ENCODE peak calls at places on chromosomes 12 and 14, in eight cellular contexts. One of them, this sample, is unnamed.

GRCh38 chr12:37565112-37565511 is 751.5 kb upstream of the ALG10B start:
- DNase-seq in AG08395: no peak
- DNase-seq in left cardiac atrium: no peak
- DNase-seq in cardiac fibroblast: no peak
- DNase-seq in lung microvascular endothelial cell: no peak
- DNase-seq in RWPE2: no peak
- DNase-seq in H7: no peak
- DNase-seq in CD8-positive, alpha-beta memory T cell: no peak
- DNase-seq in this sample: no peak

GRCh38 chr14:78131201-78131600 is 39.0 kb upstream of the NRXN3 start:
- DNase-seq in cardiac fibroblast: no peak
- DNase-seq in RWPE2: no peak
- DNase-seq in AG08395: no peak
- DNase-seq in left cardiac atrium: no peak
- DNase-seq in CD8-positive, alpha-beta memory T cell: no peak
- DNase-seq in H7: no peak
- DNase-seq in lung microvascular endothelial cell: no peak
- DNase-seq in this sample: no peak

GRCh38 chr12:116376354-116377193 is 99.1 kb upstream of the MED13L start:
- DNase-seq in RWPE2: no peak
- DNase-seq in AG08395: peak; percentile 68
- DNase-seq in CD8-positive, alpha-beta memory T cell: no peak
- DNase-seq in left cardiac atrium: no peak
- DNase-seq in lung microvascular endothelial cell: peak; percentile 79
- DNase-seq in cardiac fibroblast: peak; percentile 80
- DNase-seq in H7: no peak
- DNase-seq in this sample: no peak

GRCh38 chr14:44029933-44030332 is 477.1 kb downstream of the FSCB start:
- DNase-seq in left cardiac atrium: no peak
- DNase-seq in H7: no peak
- DNase-seq in cardiac fibroblast: peak; percentile 75
- DNase-seq in RWPE2: no peak
- DNase-seq in AG08395: no peak
- DNase-seq in lung microvascular endothelial cell: no peak
- DNase-seq in CD8-positive, alpha-beta memory T cell: no peak
- DNase-seq in this sample: no peak

GRCh38 chr14:105375635-105376057 is 22.7 kb upstream of the TEX22 start:
- DNase-seq in AG08395: no peak
- DNase-seq in RWPE2: no peak
- DNase-seq in CD8-positive, alpha-beta memory T cell: no peak
- DNase-seq in left cardiac atrium: no peak
- DNase-seq in cardiac fibroblast: no peak
- DNase-seq in H7: no peak
- DNase-seq in lung microvascular endothelial cell: peak; percentile 45
- DNase-seq in this sample: no peak

GRCh38 chr12:118958520-118958919 is 22.8 kb upstream of the SRRM4 start:
- DNase-seq in lung microvascular endothelial cell: no peak
- DNase-seq in H7: no peak
- DNase-seq in cardiac fibroblast: no peak
- DNase-seq in left cardiac atrium: no peak
- DNase-seq in AG08395: no peak
- DNase-seq in RWPE2: no peak
- DNase-seq in CD8-positive, alpha-beta memory T cell: no peak
- DNase-seq in this sample: no peak

GRCh38 chr14:64465208-64465821 is at the start of gene AKAP5:
- DNase-seq in left cardiac atrium: peak; percentile 49
- DNase-seq in RWPE2: no peak
- DNase-seq in CD8-positive, alpha-beta memory T cell: peak; percentile 62
- DNase-seq in H7: peak; percentile 98
- DNase-seq in cardiac fibroblast: peak; percentile 34
- DNase-seq in lung microvascular endothelial cell: peak; percentile 64
- DNase-seq in AG08395: peak; percentile 50
- DNase-seq in this sample: peak; percentile 88

GRCh38 chr12:89247541-89247942 is 104.8 kb downstream of the DUSP6 start:
- DNase-seq in RWPE2: no peak
- DNase-seq in lung microvascular endothelial cell: no peak
- DNase-seq in H7: peak; percentile 5
- DNase-seq in CD8-positive, alpha-beta memory T cell: no peak
- DNase-seq in AG08395: no peak
- DNase-seq in left cardiac atrium: no peak
- DNase-seq in cardiac fibroblast: no peak
- DNase-seq in this sample: no peak

GRCh38 chr14:93108105-93108504 is 7.6 kb downstream of the ITPK1 start:
- DNase-seq in CD8-positive, alpha-beta memory T cell: no peak
- DNase-seq in AG08395: no peak
- DNase-seq in left cardiac atrium: no peak
- DNase-seq in RWPE2: no peak
- DNase-seq in H7: no peak
- DNase-seq in lung microvascular endothelial cell: no peak
- DNase-seq in cardiac fibroblast: no peak
- DNase-seq in this sample: no peak

GRCh38 chr12:108313609-108314331 is 25.3 kb downstream of the CMKLR1 start:
- DNase-seq in cardiac fibroblast: no peak
- DNase-seq in CD8-positive, alpha-beta memory T cell: no peak
- DNase-seq in AG08395: no peak
- DNase-seq in left cardiac atrium: peak; percentile 65
- DNase-seq in RWPE2: no peak
- DNase-seq in H7: no peak
- DNase-seq in lung microvascular endothelial cell: peak; percentile 38
- DNase-seq in this sample: no peak

GRCh38 chr14:91413547-91414474 is 3.8 kb downstream of the CCDC88C start:
- DNase-seq in RWPE2: peak; percentile 81
- DNase-seq in CD8-positive, alpha-beta memory T cell: peak; percentile 47
- DNase-seq in AG08395: no peak
- DNase-seq in lung microvascular endothelial cell: no peak
- DNase-seq in cardiac fibroblast: no peak
- DNase-seq in H7: peak; percentile 91
- DNase-seq in left cardiac atrium: no peak
- DNase-seq in this sample: peak; percentile 89

GRCh38 chr12:113173081-113173698 is 12.1 kb downstream of the DDX54 start:
- DNase-seq in AG08395: no peak
- DNase-seq in CD8-positive, alpha-beta memory T cell: no peak
- DNase-seq in H7: no peak
- DNase-seq in left cardiac atrium: no peak
- DNase-seq in cardiac fibroblast: no peak
- DNase-seq in RWPE2: no peak
- DNase-seq in lung microvascular endothelial cell: no peak
- DNase-seq in this sample: no peak

GRCh38 chr14:72739446-72740405 is 154.2 kb downstream of the DPF3 start:
- DNase-seq in H7: no peak
- DNase-seq in cardiac fibroblast: no peak
- DNase-seq in RWPE2: no peak
- DNase-seq in lung microvascular endothelial cell: no peak
- DNase-seq in left cardiac atrium: no peak
- DNase-seq in CD8-positive, alpha-beta memory T cell: no peak
- DNase-seq in AG08395: no peak
- DNase-seq in this sample: no peak

GRCh38 chr14:93566065-93566693 is 135.4 kb downstream of the UNC79 start:
- DNase-seq in left cardiac atrium: no peak
- DNase-seq in CD8-positive, alpha-beta memory T cell: no peak
- DNase-seq in lung microvascular endothelial cell: no peak
- DNase-seq in H7: no peak
- DNase-seq in RWPE2: no peak
- DNase-seq in AG08395: no peak
- DNase-seq in cardiac fibroblast: no peak
- DNase-seq in this sample: no peak

GRCh38 chr12:51813931-51814310 is 34.6 kb downstream of the FIGNL2 start:
- DNase-seq in left cardiac atrium: no peak
- DNase-seq in RWPE2: no peak
- DNase-seq in CD8-positive, alpha-beta memory T cell: no peak
- DNase-seq in cardiac fibroblast: no peak
- DNase-seq in AG08395: no peak
- DNase-seq in H7: no peak
- DNase-seq in lung microvascular endothelial cell: no peak
- DNase-seq in this sample: no peak

GRCh38 chr12:89499857-89500256 is 24.7 kb downstream of the GALNT4 start:
- DNase-seq in AG08395: no peak
- DNase-seq in CD8-positive, alpha-beta memory T cell: no peak
- DNase-seq in RWPE2: no peak
- DNase-seq in left cardiac atrium: no peak
- DNase-seq in H7: no peak
- DNase-seq in cardiac fibroblast: no peak
- DNase-seq in lung microvascular endothelial cell: no peak
- DNase-seq in this sample: no peak

GRCh38 chr12:116594325-116595038 is 35.3 kb downstream of the MAP1LC3B2 start:
- DNase-seq in H7: no peak
- DNase-seq in lung microvascular endothelial cell: no peak
- DNase-seq in cardiac fibroblast: no peak
- DNase-seq in CD8-positive, alpha-beta memory T cell: no peak
- DNase-seq in left cardiac atrium: peak; percentile 51
- DNase-seq in AG08395: no peak
- DNase-seq in RWPE2: no peak
- DNase-seq in this sample: no peak

GRCh38 chr14:60091550-60092511 is at the start of gene PCNX4:
- DNase-seq in cardiac fibroblast: peak; percentile 100
- DNase-seq in left cardiac atrium: peak; percentile 97
- DNase-seq in AG08395: peak; percentile 95
- DNase-seq in CD8-positive, alpha-beta memory T cell: peak; percentile 90
- DNase-seq in lung microvascular endothelial cell: peak; percentile 99
- DNase-seq in RWPE2: peak; percentile 99
- DNase-seq in H7: peak; percentile 85
- DNase-seq in this sample: peak; percentile 93

GRCh38 chr12:132669166-132669879 is 17.8 kb downstream of the POLE start:
- DNase-seq in RWPE2: no peak
- DNase-seq in CD8-positive, alpha-beta memory T cell: no peak
- DNase-seq in left cardiac atrium: no peak
- DNase-seq in cardiac fibroblast: no peak
- DNase-seq in H7: no peak
- DNase-seq in AG08395: no peak
- DNase-seq in lung microvascular endothelial cell: no peak
- DNase-seq in this sample: no peak

GRCh38 chr14:88535149-88535548 is 19.7 kb downstream of the PTPN21 start:
- DNase-seq in AG08395: peak; percentile 9
- DNase-seq in RWPE2: no peak
- DNase-seq in left cardiac atrium: no peak
- DNase-seq in H7: no peak
- DNase-seq in cardiac fibroblast: no peak
- DNase-seq in CD8-positive, alpha-beta memory T cell: no peak
- DNase-seq in lung microvascular endothelial cell: no peak
- DNase-seq in this sample: peak; percentile 52

GRCh38 chr12:12408265-12408690 is 51.4 kb downstream of the BORCS5 start:
- DNase-seq in cardiac fibroblast: no peak
- DNase-seq in AG08395: no peak
- DNase-seq in lung microvascular endothelial cell: no peak
- DNase-seq in H7: no peak
- DNase-seq in CD8-positive, alpha-beta memory T cell: no peak
- DNase-seq in left cardiac atrium: no peak
- DNase-seq in RWPE2: no peak
- DNase-seq in this sample: no peak

GRCh38 chr12:87756111-87756510 is 273.1 kb downstream of the C12orf50 start:
- DNase-seq in RWPE2: no peak
- DNase-seq in cardiac fibroblast: peak; percentile 90
- DNase-seq in left cardiac atrium: no peak
- DNase-seq in lung microvascular endothelial cell: no peak
- DNase-seq in AG08395: no peak
- DNase-seq in CD8-positive, alpha-beta memory T cell: no peak
- DNase-seq in H7: no peak
- DNase-seq in this sample: no peak

This sample was measured in pancreas.